ENCODE peak calls at places on chromosomes 3 and 15, in seven cellular contexts. W, S, G, U, Q, A and R are unnamed samples. For H3K27me3, the result is how much of the 10 kb centered on the place peaks cover.

GRCh38 chr3:131260525-131260924 is 121.0 kb upstream of the NUDT16 start:
- DNase-seq in A (no peak), Q (no peak), S (no peak), W (no peak), G (no peak), U (no peak), R (no peak)

GRCh38 chr3:144810150-144810549 is 838.5 kb downstream of the DIPK2A start:
- DNase-seq in S (no peak), A (no peak), Q (no peak), W (no peak), U (no peak), G (no peak), R (no peak)

GRCh38 chr3:18188491-18188890 is 236.6 kb downstream of the SATB1 start:
- DNase-seq in S (no peak), Q (no peak), U (no peak), A (no peak), G (no peak), W (no peak), R (no peak)

GRCh38 chr3:133948996-133949395 is 53.3 kb upstream of the RAB6B start:
- DNase-seq in S (no peak), G (no peak), U (no peak), Q (no peak), A (no peak), W (no peak), R (no peak)

GRCh38 chr3:45187597-45188210 is 38.4 kb downstream of the TMEM158 start:
- DNase-seq in W (no peak), U (no peak), Q (no peak), G (peak), S (no peak), A (no peak), R (no peak)

GRCh38 chr3:184332370-184333090 is 4.9 kb upstream of the FAM131A start:
- DNase-seq in S (no peak), W (no peak), Q (no peak), G (no peak), A (no peak), U (no peak), R (no peak)

GRCh38 chr3:160968731-160969130 is 136.4 kb downstream of the B3GALNT1 start:
- DNase-seq in S (no peak), U (no peak), W (no peak), G (no peak), A (peak), Q (no peak), R (no peak)

GRCh38 chr3:157390713-157391515 is 45.7 kb upstream of the PTX3 start:
- DNase-seq in G (no peak), Q (no peak), A (no peak), W (no peak), U (no peak), S (no peak), R (no peak)

GRCh38 chr3:29871087-29871486 is 590.2 kb downstream of the RBMS3 start:
- DNase-seq in A (peak), S (no peak), Q (no peak), W (no peak), G (no peak), U (no peak), R (no peak)

GRCh38 chr3:100737334-100737733 is 28.0 kb downstream of the TFG start:
- DNase-seq in W (no peak), Q (no peak), G (no peak), U (no peak), S (no peak), A (peak), R (no peak)

GRCh38 chr15:77508541-77509505 is 88.1 kb downstream of the HMG20A start:
- DNase-seq in Q (no peak), S (no peak), G (peak), U (peak), A (peak), W (peak), R (peak)

GRCh38 chr15:50151468-50151867 is 30.5 kb upstream of the SLC27A2 start:
- DNase-seq in U (no peak), S (no peak), A (no peak), G (no peak), W (no peak), Q (no peak), R (no peak)

GRCh38 chr3:139935071-139935865 is at the start of gene CLSTN2:
- DNase-seq in G (no peak), W (peak), Q (peak), A (peak), U (peak), S (peak), R (peak)

GRCh38 chr15:81185896-81186295 is 10.8 kb upstream of the IL16 start:
- DNase-seq in G (no peak), Q (no peak), A (no peak), U (no peak), S (no peak), W (no peak), R (no peak)

GRCh38 chr3:21544076-21544462 is 206.9 kb downstream of the ZNF385D start:
- DNase-seq in Q (no peak), S (no peak), W (no peak), A (peak), G (no peak), U (no peak), R (no peak)

GRCh38 chr3:114192141-114192540 is 13.3 kb upstream of the DRD3 start:
- DNase-seq in U (no peak), Q (no peak), W (no peak), G (no peak), A (no peak), S (no peak), R (no peak)

GRCh38 chr15:67884514-67885225 is 44.8 kb upstream of the RNU6-1 start:
- DNase-seq in U (peak), Q (peak), G (peak), S (peak), A (peak), W (peak), R (peak)

GRCh38 chr3:188567478-188568195 is 413.7 kb downstream of the LPP start:
- DNase-seq in G (no peak), W (no peak), U (no peak), A (no peak), S (no peak), Q (no peak), R (no peak)

GRCh38 chr15:96070636-96071035 is 259.9 kb upstream of the NR2F2 start:
- DNase-seq in G (no peak), Q (no peak), U (no peak), W (no peak), S (no peak), A (no peak), R (no peak)

GRCh38 chr3:42660898-42661297 is 7.4 kb downstream of the ZBTB47 start:
- DNase-seq in W (no peak), G (no peak), Q (no peak), U (no peak), S (no peak), A (peak), R (no peak)

GRCh38 chr15:40314723-40315276 is 7.1 kb upstream of the PLCB2 start:
- DNase-seq in S (no peak), Q (no peak), G (no peak), U (peak), W (no peak), A (no peak), R (no peak)

GRCh38 chr15:66923438-66923881 is 141.9 kb upstream of the SMAD3 start:
- DNase-seq in G (no peak), W (no peak), Q (no peak), S (no peak), U (no peak), A (peak), R (no peak)

GRCh38 chr3:190701096-190701532 is 161.4 kb downstream of the GMNC start:
- DNase-seq in A (peak), W (no peak), S (peak), U (no peak), Q (no peak), G (no peak), R (peak)

GRCh38 chr3:38960953-38961622 is 90.7 kb downstream of the SCN11A start:
- DNase-seq in A (peak), W (peak), S (no peak), Q (peak), U (peak), G (no peak), R (peak)

GRCh38 chr3:38960042-38960622 is 91.6 kb downstream of the SCN11A start:
- DNase-seq in Q (no peak), W (no peak), S (no peak), A (no peak), G (no peak), U (no peak), R (no peak)

GRCh38 chr3:38957296-38957695 is 94.4 kb downstream of the SCN11A start:
- DNase-seq in S (no peak), A (no peak), U (no peak), Q (no peak), W (no peak), G (no peak), R (no peak)
- H3K27me3 ChIP-seq in S (under half), A (under half), U (under half), Q (under half), W (under half), G (under half), R (under half)

GRCh38 chr3:173410836-173411235 is 13.3 kb downstream of the NLGN1 start:
- DNase-seq in U (no peak), Q (no peak), A (no peak), G (no peak), W (no peak), S (no peak), R (no peak)

GRCh38 chr3:173411288-173412064 is 13.9 kb downstream of the NLGN1 start:
- DNase-seq in G (no peak), A (peak), W (no peak), Q (no peak), U (no peak), S (no peak), R (peak)
- H3K4me3 ChIP-seq in G (no peak), A (no peak), W (peak), Q (no peak), U (no peak), S (no peak), R (peak)

DNA sequence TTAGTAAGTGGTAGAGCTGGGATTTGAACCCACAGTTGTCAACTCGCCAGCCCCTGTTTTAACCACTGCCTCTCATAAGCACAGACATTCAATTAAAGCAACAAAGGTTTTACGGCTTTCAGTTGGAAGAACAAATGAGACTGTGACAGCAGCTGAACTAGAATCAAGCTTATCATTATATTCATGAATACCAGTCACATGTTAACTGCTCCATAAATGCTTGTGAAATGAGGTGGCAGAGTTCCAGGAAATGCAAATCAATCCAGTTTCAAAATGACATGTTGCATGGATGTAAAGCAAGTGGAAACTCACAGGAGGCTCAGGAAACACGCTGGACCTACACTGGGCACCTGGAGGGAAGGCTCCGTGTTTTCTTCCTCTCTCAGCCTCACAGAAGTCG is 3.9 kb downstream of the GP5 start:
- DNase-seq in Q (no peak), S (no peak), W (no peak), G (no peak), A (no peak), U (no peak), R (no peak)
- H3K27ac ChIP-seq in Q (no peak), S (peak), W (no peak), G (no peak), A (no peak), U (no peak), R (no peak)

GRCh38 chr3:4982773-4983738 is 3.8 kb downstream of the BHLHE40 start:
- DNase-seq in W (no peak), U (no peak), S (peak), G (no peak), Q (no peak), A (no peak), R (no peak)

GRCh38 chr3:4984511-4984864 is 5.3 kb downstream of the BHLHE40 start:
- DNase-seq in S (no peak), Q (no peak), G (no peak), U (no peak), W (no peak), A (no peak), R (no peak)

GRCh38 chr3:4985330-4986174 is 6.3 kb downstream of the BHLHE40 start:
- DNase-seq in S (no peak), A (peak), Q (no peak), U (no peak), W (no peak), G (no peak), R (peak)

GRCh38 chr3:4981688-4982494 is 2.7 kb downstream of the BHLHE40 start:
- DNase-seq in A (peak), Q (no peak), G (no peak), W (no peak), S (no peak), U (no peak), R (no peak)

DNA sequence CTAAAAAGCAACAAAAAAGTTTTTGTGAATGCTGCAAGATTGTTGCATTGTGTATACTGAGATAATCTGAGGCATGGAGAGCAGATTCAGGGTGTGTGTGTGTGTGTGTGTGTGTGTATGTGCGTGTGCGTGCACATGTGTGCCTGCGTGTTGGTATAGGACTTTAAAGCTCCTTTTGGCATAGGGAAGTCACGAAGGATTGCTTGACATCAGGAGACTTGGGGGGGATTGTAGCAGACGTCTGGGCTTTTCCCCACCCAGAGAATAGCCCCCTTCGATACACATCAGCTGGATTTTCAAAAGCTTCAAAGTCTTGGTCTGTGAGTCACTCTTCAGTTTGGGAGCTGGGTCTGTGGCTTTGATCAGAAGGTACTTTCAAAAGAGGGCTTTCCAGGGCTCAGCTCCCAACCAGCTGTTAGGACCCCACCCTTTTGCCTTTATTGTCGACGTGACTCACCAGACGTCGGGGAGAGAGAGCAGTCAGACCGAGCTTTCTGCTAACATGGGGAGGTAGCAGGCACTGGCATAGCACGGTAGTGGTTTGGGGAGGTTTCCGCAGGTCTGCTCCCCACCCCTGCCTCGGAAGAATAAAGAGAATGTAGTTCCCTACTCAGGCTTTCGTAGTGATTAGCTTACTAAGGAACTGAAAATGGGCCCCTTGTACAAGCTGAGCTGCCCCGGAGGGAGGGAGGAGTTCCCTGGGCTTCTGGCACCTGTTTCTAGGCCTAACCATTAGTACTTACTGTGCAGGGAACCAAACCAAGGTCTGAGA is 4.7 kb downstream of the BHLHE40 start:
- DNase-seq in W (peak), G (peak), Q (peak), S (no peak), A (no peak), U (peak), R (no peak)
- H3K27me3 ChIP-seq in W (under half), G (under half), Q (under half), S (under half), A (half or more), U (under half), R (under half)